ENCODE peak calls at places on chromosomes 3 and 15, in six cellular contexts. One of them, this sample, is unnamed.
A peak's percentile ranks its signal among the peaks of the same experiment; 100 is the strongest.

GRCh38 chr3:83934208-83935150 is 1024.3 kb upstream of the CADM2 start:
- DNase-seq in M059J: no peak
- DNase-seq in psoas muscle: no peak
- DNase-seq in NAMALWA: no peak
- DNase-seq in NCI-H748 treated with DMSO at 0.1 percent for 48 hours: peak; percentile 50
- DNase-seq in ovary: no peak
- DNase-seq in this sample: peak; percentile 11

GRCh38 chr3:160084998-160085397 is 96.4 kb downstream of the IL12A start:
- DNase-seq in M059J: no peak
- DNase-seq in psoas muscle: no peak
- DNase-seq in NAMALWA: no peak
- DNase-seq in NCI-H748 treated with DMSO at 0.1 percent for 48 hours: no peak
- DNase-seq in ovary: no peak
- DNase-seq in this sample: no peak

GRCh38 chr3:191070762-191071365 is 128.2 kb upstream of the OSTN start:
- DNase-seq in M059J: peak; percentile 55
- DNase-seq in psoas muscle: no peak
- DNase-seq in NAMALWA: no peak
- DNase-seq in NCI-H748 treated with DMSO at 0.1 percent for 48 hours: no peak
- DNase-seq in ovary: no peak
- DNase-seq in this sample: no peak

GRCh38 chr15:32794973-32795372 is 77.2 kb downstream of the GREM1 start:
- DNase-seq in M059J: peak; percentile 63
- DNase-seq in psoas muscle: no peak
- DNase-seq in NAMALWA: no peak
- DNase-seq in NCI-H748 treated with DMSO at 0.1 percent for 48 hours: no peak
- DNase-seq in ovary: no peak
- DNase-seq in this sample: no peak

GRCh38 chr15:69801132-69801531 is 296.6 kb downstream of the TLE3 start:
- DNase-seq in M059J: no peak
- DNase-seq in psoas muscle: no peak
- DNase-seq in NAMALWA: no peak
- DNase-seq in NCI-H748 treated with DMSO at 0.1 percent for 48 hours: no peak
- DNase-seq in ovary: no peak
- DNase-seq in this sample: no peak

GRCh38 chr15:92914768-92915221 is 14.7 kb downstream of the CHD2 start:
- DNase-seq in M059J: no peak
- DNase-seq in psoas muscle: no peak
- DNase-seq in NAMALWA: no peak
- DNase-seq in NCI-H748 treated with DMSO at 0.1 percent for 48 hours: no peak
- DNase-seq in ovary: no peak
- DNase-seq in this sample: no peak

GRCh38 chr15:41982133-41982930 is 10.0 kb upstream of the EHD4 start:
- DNase-seq in M059J: no peak
- DNase-seq in psoas muscle: no peak
- DNase-seq in NAMALWA: no peak
- DNase-seq in NCI-H748 treated with DMSO at 0.1 percent for 48 hours: no peak
- DNase-seq in ovary: no peak
- DNase-seq in this sample: no peak

GRCh38 chr15:76310470-76311070 is 699 bp downstream of the ETFA start:
- DNase-seq in M059J: peak; percentile 36
- DNase-seq in psoas muscle: no peak
- DNase-seq in NAMALWA: peak; percentile 55
- DNase-seq in NCI-H748 treated with DMSO at 0.1 percent for 48 hours: no peak
- DNase-seq in ovary: no peak
- DNase-seq in this sample: peak; percentile 26

GRCh38 chr3:40417845-40418543 is 31.0 kb downstream of the ENTPD3 start:
- DNase-seq in M059J: no peak
- DNase-seq in psoas muscle: no peak
- DNase-seq in NAMALWA: no peak
- DNase-seq in NCI-H748 treated with DMSO at 0.1 percent for 48 hours: no peak
- DNase-seq in ovary: no peak
- DNase-seq in this sample: no peak

GRCh38 chr15:62896969-62897486 is 145.5 kb upstream of the TPM1 start:
- DNase-seq in M059J: peak; percentile 99
- DNase-seq in psoas muscle: peak; percentile 95
- DNase-seq in NAMALWA: no peak
- DNase-seq in NCI-H748 treated with DMSO at 0.1 percent for 48 hours: no peak
- DNase-seq in ovary: peak; percentile 93
- DNase-seq in this sample: peak; percentile 95

GRCh38 chr3:193520738-193521137 is 34.0 kb downstream of the ATP13A4 start:
- DNase-seq in M059J: no peak
- DNase-seq in psoas muscle: no peak
- DNase-seq in NAMALWA: no peak
- DNase-seq in NCI-H748 treated with DMSO at 0.1 percent for 48 hours: no peak
- DNase-seq in ovary: no peak
- DNase-seq in this sample: no peak

GRCh38 chr15:101652783-101653430 is 726 bp upstream of the TM2D3 start:
- DNase-seq in M059J: no peak
- DNase-seq in psoas muscle: peak; percentile 60
- DNase-seq in NAMALWA: no peak
- DNase-seq in NCI-H748 treated with DMSO at 0.1 percent for 48 hours: no peak
- DNase-seq in ovary: no peak
- DNase-seq in this sample: peak; percentile 75

GRCh38 chr3:124888482-124889441 is 1.6 kb upstream of the ITGB5 start:
- DNase-seq in M059J: no peak
- DNase-seq in psoas muscle: no peak
- DNase-seq in NAMALWA: no peak
- DNase-seq in NCI-H748 treated with DMSO at 0.1 percent for 48 hours: no peak
- DNase-seq in ovary: no peak
- DNase-seq in this sample: no peak

GRCh38 chr3:185658504-185658912 is 72.4 kb downstream of the SENP2 start:
- DNase-seq in M059J: peak; percentile 97
- DNase-seq in psoas muscle: peak; percentile 67
- DNase-seq in NAMALWA: no peak
- DNase-seq in NCI-H748 treated with DMSO at 0.1 percent for 48 hours: no peak
- DNase-seq in ovary: peak; percentile 75
- DNase-seq in this sample: peak; percentile 78

GRCh38 chr15:73882761-73883419 is 9.5 kb downstream of the TBC1D21 start:
- DNase-seq in M059J: no peak
- DNase-seq in psoas muscle: no peak
- DNase-seq in NAMALWA: no peak
- DNase-seq in NCI-H748 treated with DMSO at 0.1 percent for 48 hours: no peak
- DNase-seq in ovary: no peak
- DNase-seq in this sample: no peak

GRCh38 chr3:81302045-81302444 is 459.4 kb downstream of the GBE1 start:
- DNase-seq in M059J: peak; percentile 25
- DNase-seq in psoas muscle: no peak
- DNase-seq in NAMALWA: peak; percentile 46
- DNase-seq in NCI-H748 treated with DMSO at 0.1 percent for 48 hours: peak; percentile 16
- DNase-seq in ovary: no peak
- DNase-seq in this sample: peak; percentile 51

GRCh38 chr3:64829331-64829730 is 141.5 kb upstream of the ADAMTS9 start:
- DNase-seq in M059J: no peak
- DNase-seq in psoas muscle: no peak
- DNase-seq in NAMALWA: no peak
- DNase-seq in NCI-H748 treated with DMSO at 0.1 percent for 48 hours: no peak
- DNase-seq in ovary: no peak
- DNase-seq in this sample: no peak

GRCh38 chr3:105255351-105255750 is 111.4 kb upstream of the ALCAM start:
- DNase-seq in M059J: peak; percentile 47
- DNase-seq in psoas muscle: no peak
- DNase-seq in NAMALWA: no peak
- DNase-seq in NCI-H748 treated with DMSO at 0.1 percent for 48 hours: no peak
- DNase-seq in ovary: no peak
- DNase-seq in this sample: no peak

GRCh38 chr15:66162286-66162685 is 91.3 kb downstream of the MEGF11 start:
- DNase-seq in M059J: no peak
- DNase-seq in psoas muscle: no peak
- DNase-seq in NAMALWA: no peak
- DNase-seq in NCI-H748 treated with DMSO at 0.1 percent for 48 hours: no peak
- DNase-seq in ovary: no peak
- DNase-seq in this sample: no peak

GRCh38 chr3:150146891-150147761 is 176.4 kb upstream of the PFN2 start:
- DNase-seq in M059J: peak; percentile 99
- DNase-seq in psoas muscle: peak; percentile 81
- DNase-seq in NAMALWA: no peak
- DNase-seq in NCI-H748 treated with DMSO at 0.1 percent for 48 hours: no peak
- DNase-seq in ovary: peak; percentile 20
- DNase-seq in this sample: peak; percentile 53

GRCh38 chr15:48052871-48053383 is 67.9 kb upstream of the SLC24A5 start:
- DNase-seq in M059J: peak; percentile 29
- DNase-seq in psoas muscle: no peak
- DNase-seq in NAMALWA: no peak
- DNase-seq in NCI-H748 treated with DMSO at 0.1 percent for 48 hours: peak; percentile 80
- DNase-seq in ovary: no peak
- DNase-seq in this sample: peak; percentile 28

GRCh38 chr3:3127432-3128010 is 781 bp downstream of the TRNT1 start:
- DNase-seq in M059J: no peak
- DNase-seq in psoas muscle: no peak
- DNase-seq in NAMALWA: peak; percentile 36
- DNase-seq in NCI-H748 treated with DMSO at 0.1 percent for 48 hours: no peak
- DNase-seq in ovary: no peak
- DNase-seq in this sample: peak; percentile 45

GRCh38 chr15:65088643-65089021 is 12.1 kb downstream of the KBTBD13 start:
- DNase-seq in M059J: no peak
- DNase-seq in psoas muscle: no peak
- DNase-seq in NAMALWA: no peak
- DNase-seq in NCI-H748 treated with DMSO at 0.1 percent for 48 hours: no peak
- DNase-seq in ovary: no peak
- DNase-seq in this sample: no peak

GRCh38 chr15:43440721-43441281 is 52.2 kb downstream of the TP53BP1 start:
- DNase-seq in M059J: peak; percentile 96
- DNase-seq in psoas muscle: no peak
- DNase-seq in NAMALWA: peak; percentile 65
- DNase-seq in NCI-H748 treated with DMSO at 0.1 percent for 48 hours: no peak
- DNase-seq in ovary: peak; percentile 39
- DNase-seq in this sample: peak; percentile 94

GRCh38 chr3:22245122-22245521 is 494.1 kb upstream of the ZNF385D start:
- DNase-seq in M059J: peak; percentile 72
- DNase-seq in psoas muscle: peak; percentile 58
- DNase-seq in NAMALWA: no peak
- DNase-seq in NCI-H748 treated with DMSO at 0.1 percent for 48 hours: no peak
- DNase-seq in ovary: no peak
- DNase-seq in this sample: no peak

GRCh38 chr3:10286596-10287295 is 6.0 kb downstream of the GHRL start:
- DNase-seq in M059J: peak; percentile 81
- DNase-seq in psoas muscle: no peak
- DNase-seq in NAMALWA: no peak
- DNase-seq in NCI-H748 treated with DMSO at 0.1 percent for 48 hours: no peak
- DNase-seq in ovary: no peak
- DNase-seq in this sample: peak; percentile 68

GRCh38 chr15:66881173-66881905 is 179.3 kb downstream of the SMAD6 start:
- DNase-seq in M059J: no peak
- DNase-seq in psoas muscle: no peak
- DNase-seq in NAMALWA: no peak
- DNase-seq in NCI-H748 treated with DMSO at 0.1 percent for 48 hours: no peak
- DNase-seq in ovary: no peak
- DNase-seq in this sample: no peak

GRCh38 chr3:21041621-21042020 is 709.4 kb downstream of the ZNF385D start:
- DNase-seq in M059J: no peak
- DNase-seq in psoas muscle: no peak
- DNase-seq in NAMALWA: no peak
- DNase-seq in NCI-H748 treated with DMSO at 0.1 percent for 48 hours: no peak
- DNase-seq in ovary: no peak
- DNase-seq in this sample: no peak

GRCh38 chr3:183116051-183116614 is 16.8 kb upstream of the MCCC1 start:
- DNase-seq in M059J: no peak
- DNase-seq in psoas muscle: no peak
- DNase-seq in NAMALWA: peak; percentile 99
- DNase-seq in NCI-H748 treated with DMSO at 0.1 percent for 48 hours: peak; percentile 95
- DNase-seq in ovary: no peak
- DNase-seq in this sample: peak; percentile 30

GRCh38 chr15:26628879-26629529 is 143.9 kb downstream of the GABRB3 start:
- DNase-seq in M059J: no peak
- DNase-seq in psoas muscle: peak; percentile 87
- DNase-seq in NAMALWA: no peak
- DNase-seq in NCI-H748 treated with DMSO at 0.1 percent for 48 hours: no peak
- DNase-seq in ovary: peak; percentile 70
- DNase-seq in this sample: peak; percentile 88